ENCODE peak calls at places on chromosomes 3 and 15, in nine cellular contexts. R, I, K, X, O, Y, W, J and B are unnamed samples.

GRCh38 chr3:179719048-179719734 is 66.4 kb downstream of the USP13 start:
- DNase-seq in W (no peak), J (no peak), X (no peak), O (no peak), I (no peak), Y (no peak), K (no peak), R (no peak), B (no peak)

GRCh38 chr3:118468801-118469200 is 565.8 kb downstream of the IGSF11 start:
- DNase-seq in R (no peak), O (no peak), K (no peak), I (no peak), Y (no peak), W (no peak), X (no peak), J (no peak), B (no peak)

GRCh38 chr15:79475312-79475711 is 43.2 kb downstream of the MINAR1 start:
- DNase-seq in K (no peak), J (no peak), X (no peak), Y (no peak), W (no peak), O (no peak), I (no peak), R (no peak), B (no peak)

GRCh38 chr15:39287322-39288195 is 293.3 kb upstream of the THBS1 start:
- DNase-seq in R (no peak), O (no peak), I (no peak), K (no peak), Y (no peak), W (no peak), J (no peak), X (peak; percentile 33), B (no peak)

GRCh38 chr3:78025916-78026315 is 986.0 kb downstream of the ROBO2 start:
- DNase-seq in X (no peak), W (no peak), O (no peak), K (no peak), I (no peak), R (no peak), Y (no peak), J (no peak), B (no peak)

GRCh38 chr3:158384019-158384418 is 187.0 kb upstream of the MLF1 start:
- DNase-seq in W (no peak), O (no peak), J (no peak), K (no peak), Y (no peak), R (no peak), I (no peak), X (no peak), B (no peak)

GRCh38 chr3:42836545-42837123 is 27.4 kb downstream of the ACKR2 start:
- DNase-seq in O (no peak), Y (no peak), K (no peak), I (no peak), R (no peak), J (no peak), W (no peak), X (no peak), B (no peak)

GRCh38 chr15:100710213-100710612 is 107.8 kb downstream of the ASB7 start:
- DNase-seq in I (peak; percentile 64), O (no peak), R (peak; percentile 4), K (no peak), Y (no peak), W (no peak), X (no peak), J (no peak), B (no peak)